ENCODE peak calls at places on chromosomes 11 and 22, in five cellular contexts. V is neural progenitor cell, R is GM23248, P is GM23338, M is PC-3. G is an unnamed sample. For H3K4me1, the result is how much of the 10 kb centered on the place peaks cover.

GRCh38 chr11:104106136-104106754 is 57.7 kb downstream of the PDGFD start:
- DNase-seq in V (no peak), R (peak), P (no peak), M (no peak), G (no peak)

GRCh38 chr11:72676874-72677341 is 2.7 kb upstream of the PDE2A start:
- DNase-seq in V (peak), R (peak), P (peak), M (peak), G (peak)

GRCh38 chr22:41779889-41780505 is 20.5 kb upstream of the CCDC134 start:
- DNase-seq in V (no peak), R (no peak), P (no peak), M (no peak), G (no peak)

GRCh38 chr11:76637491-76638266 is 32.9 kb downstream of the LRRC32 start:
- DNase-seq in V (no peak), R (no peak), P (no peak), M (no peak), G (peak)

GRCh38 chr11:125603207-125603606 is 10.6 kb downstream of the STT3A start:
- DNase-seq in V (no peak), R (peak), P (no peak), M (no peak), G (no peak)

GRCh38 chr22:23815781-23816551 is 22.8 kb downstream of the DERL3 start:
- DNase-seq in V (no peak), R (peak), P (no peak), M (no peak), G (no peak)

GRCh38 chr11:1129143-1129665 is 28.5 kb upstream of the MUC5AC start:
- DNase-seq in V (no peak), R (no peak), P (no peak), M (no peak), G (no peak)

GRCh38 chr11:124746621-124747243 is 5.3 kb downstream of the VSIG2 start:
- DNase-seq in V (peak), R (peak), P (peak), M (peak), G (peak)

GRCh38 chr11:124761301-124762021 is 629 bp downstream of the ESAM start:
- DNase-seq in V (peak), R (no peak), P (peak), M (no peak), G (no peak)

GRCh38 chr11:2777396-2777795 is 77.6 kb upstream of the KCNQ1OT1 start:
- DNase-seq in V (no peak), R (peak), P (no peak), M (peak), G (no peak)

GRCh38 chr11:60158666-60159065 is 24.2 kb downstream of the MS4A6A start:
- DNase-seq in V (no peak), R (no peak), P (no peak), M (peak), G (no peak)

GRCh38 chr11:24705474-24705873 is 208.6 kb downstream of the LUZP2 start:
- DNase-seq in V (no peak), R (no peak), P (peak), M (no peak), G (no peak)

GRCh38 chr11:80860632-80861031 is 1419.8 kb upstream of the TENM4 start:
- DNase-seq in V (no peak), R (peak), P (no peak), M (peak), G (no peak)

GRCh38 chr22:20622650-20623339 is 115.4 kb downstream of the MED15 start:
- DNase-seq in V (no peak), R (no peak), P (no peak), M (no peak), G (no peak)

GRCh38 chr11:93895106-93895862 is 44.9 kb upstream of the VSTM5 start:
- DNase-seq in V (peak), R (peak), P (peak), M (peak), G (peak)

GRCh38 chr22:43466710-43467109 is 54.9 kb downstream of the MPPED1 start:
- DNase-seq in V (no peak), R (no peak), P (no peak), M (no peak), G (no peak)

GRCh38 chr22:41217553-41218157 is 12.5 kb downstream of the L3MBTL2 start:
- DNase-seq in V (peak), R (peak), P (peak), M (no peak), G (peak)

GRCh38 chr11:9313648-9314290 is 624 bp downstream of the TMEM41B start:
- DNase-seq in V (peak), R (peak), P (peak), M (peak), G (peak)

GRCh38 chr11:12058425-12059115 is 50.1 kb upstream of the DKK3 start:
- DNase-seq in V (no peak), R (no peak), P (no peak), M (no peak), G (no peak)

GRCh38 chr22:46734830-46735453 is 3.1 kb downstream of the CERK start:
- DNase-seq in V (no peak), R (no peak), P (no peak), M (no peak), G (peak)

GRCh38 chr11:69295995-69296889 is 2.3 kb downstream of the MYEOV start:
- DNase-seq in V (no peak), R (peak), P (no peak), M (peak), G (peak)

DNA sequence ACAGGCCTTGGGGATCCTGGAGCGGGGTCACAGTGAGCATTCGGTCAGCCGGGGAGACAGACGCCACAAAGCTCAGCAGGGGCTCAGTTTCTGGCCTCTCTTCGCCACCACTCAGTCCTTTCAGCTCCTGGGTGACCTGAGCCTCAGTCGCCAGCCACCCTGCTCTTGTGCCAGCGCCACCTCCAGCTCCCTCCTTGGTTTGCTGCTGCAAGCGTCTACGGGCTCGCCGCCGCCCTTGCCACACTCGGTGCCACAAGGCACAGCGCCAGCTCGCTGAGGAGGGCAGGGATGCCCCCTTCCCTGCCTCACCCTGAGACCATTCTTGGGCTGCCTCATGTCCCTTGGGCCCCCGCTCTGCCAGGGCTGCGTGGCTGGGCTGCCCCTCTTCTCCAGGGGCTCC is 1.5 kb upstream of the EEF1G start:
- DNase-seq in V (no peak), R (peak), P (no peak), M (no peak), G (no peak)
- TF ChIP-seq EZH2phosphoT487 in V (no peak), R (no peak), P (no peak), M (no peak), G (no peak)

DNA sequence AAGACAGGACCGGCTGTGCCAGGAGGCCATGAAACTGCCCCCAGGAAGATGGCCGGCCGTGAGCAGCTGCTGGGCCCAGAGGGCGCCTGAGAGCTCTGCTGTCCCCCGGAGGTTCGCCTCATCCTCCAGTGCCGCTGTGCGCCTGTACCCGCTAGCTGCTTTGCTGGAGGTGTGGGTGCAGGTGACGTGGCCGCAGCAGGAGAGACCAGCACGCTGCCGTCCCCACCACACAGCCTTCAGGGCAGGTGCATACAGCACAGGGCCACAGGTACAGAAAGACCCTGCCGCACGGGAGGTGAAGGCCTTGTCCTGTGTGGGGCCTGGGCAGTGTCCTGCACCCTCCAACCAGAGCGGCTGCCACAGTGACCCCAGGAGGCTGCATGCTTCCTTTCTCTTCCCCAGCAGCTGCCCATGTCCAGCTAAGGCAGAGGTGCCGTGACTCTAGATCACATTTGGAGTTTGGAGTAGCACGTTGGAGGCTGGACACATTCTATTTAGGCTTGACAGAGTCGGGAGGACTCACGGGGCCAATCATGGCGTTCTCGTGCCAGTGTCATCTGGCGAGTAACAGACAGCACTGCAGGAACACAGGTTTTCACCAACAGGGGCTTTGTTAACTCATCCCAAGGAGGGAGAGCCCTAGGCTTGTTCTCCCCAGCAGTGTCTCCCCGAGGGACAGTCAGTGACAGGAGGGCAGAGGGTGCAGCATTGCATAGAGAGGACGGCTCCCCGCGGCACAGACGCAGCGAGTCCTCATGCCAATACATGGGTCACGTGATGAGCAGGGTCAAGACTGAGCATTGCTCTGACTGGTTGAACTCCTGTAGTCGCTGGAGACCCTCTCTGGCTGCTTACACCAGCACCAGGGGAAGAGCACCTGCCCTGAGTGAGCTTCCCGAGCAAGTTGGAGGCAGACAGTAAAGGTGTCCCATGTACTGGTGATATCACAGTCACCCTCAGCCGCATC is 18.7 kb upstream of the PANX2 start:
- DNase-seq in V (no peak), R (no peak), P (peak), M (no peak), G (no peak)
- H3K4me3 ChIP-seq in V (no peak), R (no peak), P (no peak), M (no peak), G (no peak)

GRCh38 chr11:64229959-64230208 is 464 bp upstream of the DNAJC4 start:
- DNase-seq in V (no peak), R (no peak), P (no peak), M (no peak), G (no peak)
- H3K4me1 ChIP-seq in V (under half), R (under half), P (under half), M (under half), G (half or more)

GRCh38 chr11:116984589-116984988 is 113.6 kb downstream of the SIK3 start:
- DNase-seq in V (no peak), R (peak), P (no peak), M (peak), G (no peak)
- TF ChIP-seq EZH2phosphoT487 in V (no peak), R (peak), P (no peak), M (no peak), G (no peak)

DNA sequence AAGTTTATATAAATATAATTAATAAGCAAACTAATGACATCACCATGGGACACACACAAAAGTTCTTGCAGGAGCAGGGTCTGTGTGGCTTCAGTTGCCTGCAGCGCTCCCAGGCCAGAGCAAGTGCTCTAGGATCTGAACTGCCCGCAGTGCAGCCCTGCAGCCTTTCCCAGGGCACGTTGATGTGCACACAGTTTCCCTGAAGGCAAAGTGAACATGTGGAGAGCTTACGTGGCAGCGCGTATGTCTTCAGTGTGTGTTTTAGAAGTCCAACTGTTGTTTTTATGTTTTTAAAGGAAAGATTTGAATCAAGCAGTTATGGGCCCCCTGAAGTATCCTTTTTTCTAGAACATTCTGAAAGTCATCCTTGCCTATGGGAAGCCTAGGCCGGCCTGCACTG is 1.2 kb upstream of the TIGD3 start:
- DNase-seq in V (no peak), R (no peak), P (no peak), M (no peak), G (no peak)
- H3K4me3 ChIP-seq in V (peak), R (no peak), P (peak), M (no peak), G (no peak)

GRCh38 chr11:57772562-57772961 is 11.0 kb downstream of the CTNND1 start:
- DNase-seq in V (no peak), R (no peak), P (no peak), M (peak), G (no peak)
- H3K4me1 ChIP-seq in V (under half), R (under half), P (under half), M (half or more), G (under half)

GRCh38 chr11:78200553-78200952 is 11.8 kb downstream of the USP35 start:
- DNase-seq in V (no peak), R (no peak), P (no peak), M (no peak), G (no peak)

GRCh38 chr11:78203184-78203583 is 14.5 kb downstream of the USP35 start:
- DNase-seq in V (no peak), R (no peak), P (no peak), M (no peak), G (no peak)

GRCh38 chr11:78205256-78205655 is 16.5 kb downstream of the USP35 start:
- DNase-seq in V (no peak), R (no peak), P (no peak), M (no peak), G (no peak)

GRCh38 chr11:78201096-78201495 is 12.4 kb downstream of the USP35 start:
- DNase-seq in V (no peak), R (no peak), P (no peak), M (no peak), G (no peak)

DNA sequence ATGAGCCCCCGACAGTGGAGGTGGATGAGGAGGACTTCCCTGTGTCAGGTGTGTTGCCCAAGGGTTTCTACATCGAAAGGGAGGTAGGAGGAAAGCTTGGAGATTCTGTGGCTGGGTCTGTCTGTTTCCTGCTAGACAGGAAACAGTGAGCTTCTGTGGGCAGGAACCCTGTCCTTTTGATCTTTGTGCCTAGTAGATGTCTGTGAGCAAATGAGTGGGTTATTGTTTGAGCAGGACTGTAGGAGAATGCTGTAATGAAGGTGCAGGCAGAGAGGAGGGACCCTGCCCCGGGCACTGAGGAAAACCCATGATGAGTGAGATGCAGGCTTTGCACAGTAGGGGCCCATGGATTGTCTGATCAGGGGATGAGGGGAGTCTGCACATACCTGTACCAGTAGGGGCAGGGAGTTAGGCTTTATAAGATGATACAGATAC is 14.0 kb downstream of the USP35 start:
- DNase-seq in V (no peak), R (no peak), P (no peak), M (no peak), G (peak)
- TF ChIP-seq EZH2phosphoT487 in V (no peak), R (no peak), P (no peak), M (no peak), G (no peak)

DNA sequence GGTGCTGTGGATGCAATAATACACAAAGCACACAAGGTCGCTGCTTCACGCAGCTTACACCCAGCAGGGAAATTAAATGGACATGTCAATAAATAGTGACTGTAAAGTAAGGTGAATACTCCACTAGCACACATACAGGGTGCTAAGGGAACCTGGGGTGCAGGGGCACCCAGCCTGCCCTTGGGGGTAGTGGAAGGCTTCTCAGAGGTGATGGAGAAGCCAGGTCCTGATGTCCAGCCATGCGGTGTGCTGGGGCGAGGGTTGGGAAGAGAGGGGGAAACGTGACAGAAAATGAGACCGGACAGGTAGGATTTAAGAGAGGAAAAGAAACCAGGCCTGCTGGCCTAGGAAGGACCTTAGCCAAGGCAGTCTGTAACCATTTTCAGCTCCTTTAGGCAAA is 200.5 kb downstream of the GRIK4 start:
- DNase-seq in V (no peak), R (no peak), P (no peak), M (no peak), G (no peak)
- H3K4me3 ChIP-seq in V (no peak), R (no peak), P (no peak), M (no peak), G (no peak)

DNA sequence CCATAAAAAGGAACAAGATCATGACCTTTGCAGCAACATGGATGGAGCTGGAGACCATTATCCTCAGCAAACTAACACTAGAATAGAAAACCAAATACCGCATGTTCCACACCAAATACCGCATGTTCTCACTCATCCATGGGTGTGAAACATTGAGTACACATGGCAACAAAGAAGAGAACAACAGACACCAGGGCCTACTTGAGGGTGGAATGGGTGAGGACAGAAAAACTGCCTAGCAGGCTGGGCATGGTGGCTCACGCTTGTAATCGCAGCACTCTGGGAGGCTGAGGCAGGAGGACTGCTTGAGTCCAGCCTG is 12.3 kb downstream of the EHD1 start:
- DNase-seq in V (no peak), R (no peak), P (no peak), M (no peak), G (no peak)
- H3K4me1 ChIP-seq in V (under half), R (half or more), P (under half), M (half or more), G (half or more)

DNA sequence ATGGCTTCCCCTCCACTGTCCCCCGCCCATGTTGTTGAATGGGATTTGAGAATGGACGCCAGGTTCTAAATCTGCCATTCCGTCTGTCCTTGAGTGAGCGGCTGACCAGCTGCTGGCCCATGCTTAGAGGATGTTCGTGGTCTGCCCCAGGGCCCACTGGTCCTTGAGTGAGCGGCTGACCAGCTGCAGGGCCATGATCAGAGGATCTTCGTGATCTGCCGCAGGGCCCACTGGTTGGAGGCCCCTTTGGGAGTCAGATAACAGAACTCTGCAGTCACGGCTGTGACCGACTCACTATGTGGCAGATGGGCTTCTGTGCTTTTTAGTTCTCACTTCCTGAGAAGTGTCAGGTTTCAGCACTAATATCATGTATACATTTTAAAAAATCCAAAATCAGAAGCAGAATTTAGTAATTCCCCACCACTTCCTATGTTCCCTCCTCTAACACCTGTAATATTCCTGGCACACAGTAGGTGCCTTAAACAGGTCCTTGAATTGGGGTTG is 54.1 kb downstream of the MICAL3 start:
- DNase-seq in V (no peak), R (no peak), P (no peak), M (no peak), G (no peak)
- TF ChIP-seq EZH2phosphoT487 in V (no peak), R (no peak), P (no peak), M (no peak), G (no peak)

G was measured in OCI-LY7.